ENCODE peak calls at places on chromosomes 5 and 9, in ten cellular contexts. I is RWPE2; K is A549; X is CD4-positive, alpha-beta T cell; E is heart right ventricle; G is right lobe of liver; P is K562; B is GM12878; V is naive thymus-derived CD4-positive, alpha-beta T cell; N is psoas muscle. U is an unnamed sample.

GRCh38 chr5:61467766-61468482 is 135.9 kb downstream of the ZSWIM6 start:
- ATAC-seq in X (no peak), B (no peak), P (no peak), K (peak), I (peak), N (no peak), G (no peak), E (peak), V (no peak), U (no peak)

GRCh38 chr9:134315716-134316443 is 10.4 kb upstream of the RXRA start:
- ATAC-seq in E (peak), B (no peak), N (no peak), G (peak), K (no peak), X (no peak), V (no peak), I (no peak), P (no peak), U (peak)

GRCh38 chr5:81007637-81008027 is 47.5 kb downstream of the RASGRF2 start:
- ATAC-seq in G (no peak), I (no peak), N (no peak), V (no peak), K (no peak), E (no peak), X (peak), B (no peak), P (no peak), U (no peak)

GRCh38 chr9:28770226-28770625 is 1196.9 kb upstream of the C9orf72 start:
- ATAC-seq in V (no peak), E (no peak), I (no peak), P (no peak), X (no peak), N (no peak), B (no peak), K (no peak), G (no peak), U (no peak)

GRCh38 chr5:82355496-82355895 is 77.3 kb upstream of the RPS23 start:
- ATAC-seq in G (no peak), E (no peak), K (no peak), X (no peak), I (no peak), V (no peak), P (no peak), B (no peak), N (no peak), U (no peak)

GRCh38 chr5:139687656-139688055 is 39.5 kb downstream of the CXXC5 start:
- ATAC-seq in P (no peak), N (no peak), X (no peak), I (no peak), G (peak), E (no peak), V (no peak), K (no peak), B (no peak), U (no peak)

GRCh38 chr5:76537073-76537543 is 86.1 kb downstream of the F2RL2 start:
- ATAC-seq in V (no peak), P (no peak), B (no peak), K (no peak), G (peak), X (no peak), I (no peak), E (no peak), N (no peak), U (no peak)

GRCh38 chr5:153601377-153601776 is 110.9 kb downstream of the GRIA1 start:
- ATAC-seq in E (no peak), B (peak), V (no peak), K (no peak), I (no peak), N (no peak), X (no peak), P (no peak), G (no peak), U (no peak)

GRCh38 chr5:57199866-57200265 is 26.0 kb downstream of the GPBP1 start:
- ATAC-seq in P (peak), B (no peak), X (peak), K (no peak), V (peak), E (no peak), G (no peak), N (peak), I (peak), U (no peak)

GRCh38 chr5:142568271-142568995 is 117.5 kb downstream of the FGF1 start:
- ATAC-seq in V (no peak), K (no peak), I (no peak), E (peak), X (no peak), B (no peak), G (peak), N (no peak), P (no peak), U (peak)

GRCh38 chr5:176639981-176640380 is 7.3 kb upstream of the TSPAN17 start:
- ATAC-seq in N (peak), P (no peak), I (no peak), G (no peak), V (no peak), X (no peak), B (no peak), K (no peak), E (peak), U (no peak)

GRCh38 chr9:8769153-8769552 is 969.6 kb upstream of the DMAC1 start:
- ATAC-seq in G (peak), B (no peak), K (no peak), E (no peak), I (no peak), X (no peak), V (no peak), N (no peak), P (no peak), U (no peak)

GRCh38 chr9:125979383-125979782 is 232.2 kb downstream of the PBX3 start:
- ATAC-seq in V (no peak), I (no peak), X (no peak), N (no peak), G (no peak), P (no peak), E (no peak), K (no peak), B (no peak), U (no peak)

GRCh38 chr5:68725905-68726683 is 367.7 kb upstream of the SLC30A5 start:
- ATAC-seq in I (no peak), P (no peak), K (no peak), G (no peak), N (peak), X (peak), E (peak), V (no peak), B (no peak), U (no peak)

GRCh38 chr9:30411571-30411970 is 1972.9 kb upstream of the ACO1 start:
- ATAC-seq in I (no peak), E (no peak), P (no peak), V (no peak), K (no peak), X (no peak), B (peak), N (no peak), G (no peak), U (no peak)

GRCh38 chr5:177429248-177430045 is 3.0 kb downstream of the GRK6 start:
- ATAC-seq in N (no peak), V (peak), X (peak), B (peak), I (no peak), P (no peak), G (peak), K (no peak), E (no peak), U (no peak)

GRCh38 chr9:138076650-138077009 is 199.0 kb downstream of the CACNA1B start:
- ATAC-seq in I (no peak), B (no peak), V (no peak), X (no peak), P (no peak), N (no peak), G (no peak), E (no peak), K (no peak), U (no peak)

GRCh38 chr5:177178905-177179304 is 45.3 kb downstream of the NSD1 start:
- ATAC-seq in N (no peak), E (no peak), P (no peak), X (no peak), G (no peak), B (no peak), K (no peak), I (no peak), V (no peak), U (no peak)

GRCh38 chr5:151298063-151298462 is 5.5 kb downstream of the SLC36A3 start:
- ATAC-seq in N (peak), V (no peak), K (peak), I (peak), B (peak), X (no peak), P (peak), E (no peak), G (peak), U (no peak)

GRCh38 chr5:134525687-134526482 is 415 bp downstream of the JADE2 start:
- ATAC-seq in E (peak), X (peak), I (peak), V (peak), K (peak), G (peak), P (peak), B (peak), N (peak), U (peak)

GRCh38 chr9:136289651-136290507 is 14.0 kb downstream of the CCDC187 start:
- ATAC-seq in K (peak), B (peak), X (no peak), E (no peak), N (no peak), P (peak), I (no peak), G (no peak), V (no peak), U (no peak)

GRCh38 chr9:137375321-137376058 is 47.5 kb downstream of the EXD3 start:
- ATAC-seq in V (no peak), K (no peak), N (no peak), G (no peak), E (no peak), B (no peak), X (no peak), I (no peak), P (no peak), U (no peak)

GRCh38 chr5:79686799-79687198 is 2.8 kb upstream of the CMYA5 start:
- ATAC-seq in I (peak), K (no peak), X (no peak), V (no peak), P (no peak), B (no peak), G (no peak), E (no peak), N (no peak), U (no peak)

GRCh38 chr5:151338734-151339133 is 8.6 kb downstream of the SLC36A2 start:
- ATAC-seq in G (no peak), P (no peak), I (no peak), V (peak), X (no peak), K (no peak), E (no peak), N (no peak), B (no peak), U (no peak)

GRCh38 chr5:133108481-133108921 is 56.7 kb downstream of the HSPA4 start:
- ATAC-seq in B (no peak), E (no peak), G (peak), P (no peak), V (peak), K (peak), X (no peak), N (no peak), I (no peak), U (no peak)

GRCh38 chr9:112863214-112863613 is 27.5 kb downstream of the SLC46A2 start:
- ATAC-seq in V (no peak), P (no peak), E (peak), N (peak), B (no peak), X (no peak), G (peak), K (no peak), I (no peak), U (no peak)

GRCh38 chr5:167918492-167919267 is 372.8 kb upstream of the WWC1 start:
- ATAC-seq in V (no peak), G (no peak), B (no peak), P (no peak), E (peak), X (no peak), I (no peak), K (no peak), N (no peak), U (no peak)

GRCh38 chr5:128537999-128538248 is at the start of gene FBN2:
- ATAC-seq in B (no peak), E (no peak), G (no peak), X (no peak), K (no peak), V (no peak), N (no peak), P (no peak), I (no peak), U (no peak)

GRCh38 chr9:116705531-116705930 is 18.4 kb downstream of the TRIM32 start:
- ATAC-seq in B (no peak), P (no peak), N (no peak), G (no peak), K (no peak), I (no peak), E (no peak), V (no peak), X (no peak), U (no peak)

GRCh38 chr9:81150016-81150625 is 539.2 kb downstream of the TLE1 start:
- ATAC-seq in G (peak), E (no peak), P (no peak), I (no peak), X (no peak), B (no peak), V (no peak), N (no peak), K (no peak), U (no peak)

GRCh38 chr9:12776775-12777055 is 1.9 kb downstream of the LURAP1L start:
- ATAC-seq in P (no peak), I (peak), N (no peak), B (no peak), X (no peak), G (no peak), V (no peak), K (no peak), E (no peak), U (peak)
- H3K27ac ChIP-seq in P (no peak), I (peak), N (peak), B (no peak), X (no peak), G (peak), V (no peak), K (peak), E (peak), U (peak)

DNA sequence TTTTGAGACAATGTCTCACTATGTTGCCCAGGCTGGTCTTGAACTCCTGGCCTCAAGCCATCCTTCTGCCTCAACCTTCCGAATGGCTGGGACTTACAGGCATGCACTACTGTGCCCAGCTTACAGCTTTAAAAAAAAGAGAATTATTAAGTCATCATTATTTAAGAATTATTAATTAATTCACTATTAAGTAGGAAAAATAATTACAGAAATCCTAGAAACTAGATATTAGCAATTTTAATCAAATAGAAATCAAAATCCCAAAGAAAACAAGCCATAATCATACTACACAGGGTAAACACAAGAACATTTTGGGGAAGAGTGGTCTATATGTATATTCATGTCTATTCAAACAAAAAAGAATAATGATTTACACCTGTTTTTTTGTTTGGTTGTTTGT is 19.6 kb upstream of the MTMR12 start:
- ATAC-seq in G (no peak), V (no peak), X (no peak), N (no peak), P (no peak), E (no peak), B (no peak), I (no peak), K (no peak), U (no peak)
- H3K27ac ChIP-seq in G (no peak), V (no peak), X (no peak), N (no peak), P (no peak), E (no peak), B (no peak), I (peak), K (no peak), U (no peak)

DNA sequence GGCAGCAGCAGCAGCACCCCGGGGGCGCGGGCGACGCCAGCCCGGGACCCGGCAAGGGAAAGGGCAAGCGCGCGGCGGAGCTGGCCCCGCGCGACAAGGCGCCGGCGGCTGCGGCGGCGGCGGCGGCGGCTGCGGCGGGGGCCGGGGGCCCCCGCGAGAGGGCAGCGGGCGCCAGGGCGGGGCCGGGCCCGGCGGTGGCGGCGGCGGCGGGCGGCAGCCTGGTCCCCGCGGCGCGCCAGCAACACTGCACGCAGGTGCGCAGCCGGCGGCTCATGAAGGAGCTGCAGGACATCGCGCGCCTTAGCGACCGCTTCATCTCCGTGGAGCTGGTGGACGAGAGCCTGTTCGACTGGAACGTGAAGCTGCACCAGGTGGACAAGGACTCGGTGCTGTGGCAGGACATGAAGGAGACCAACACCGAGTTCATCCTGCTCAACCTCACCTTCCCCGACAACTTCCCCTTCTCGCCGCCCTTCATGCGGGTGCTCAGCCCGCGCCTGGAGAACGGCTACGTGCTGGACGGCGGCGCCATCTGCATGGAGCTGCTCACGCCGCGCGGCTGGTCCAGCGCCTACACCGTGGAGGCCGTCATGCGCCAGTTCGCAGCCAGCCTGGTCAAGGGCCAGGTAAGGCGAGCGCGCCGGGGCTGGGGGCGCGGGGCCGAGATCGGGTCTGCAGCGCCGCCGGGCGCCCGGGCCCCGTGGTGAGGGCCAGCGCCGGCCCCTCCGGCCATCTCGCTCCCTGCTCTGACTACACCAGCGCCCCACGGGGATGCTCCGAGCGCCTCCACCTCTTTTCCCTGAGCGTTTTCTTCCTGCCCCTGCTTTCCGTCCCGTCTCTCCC is at the start of gene UBE2QL1:
- ATAC-seq in B (peak), E (peak), I (peak), K (peak), N (peak), X (peak), G (peak), P (peak), V (no peak), U (peak)
- H3K27ac ChIP-seq in B (no peak), E (peak), I (no peak), K (no peak), N (peak), X (no peak), G (no peak), P (no peak), V (no peak), U (no peak)

GRCh38 chr5:10481241-10481932 is 39.7 kb downstream of the ROPN1L start:
- ATAC-seq in P (no peak), G (peak), V (no peak), B (peak), N (no peak), E (no peak), K (peak), X (no peak), I (no peak), U (no peak)
- H3K27ac ChIP-seq in P (no peak), G (no peak), V (no peak), B (no peak), N (no peak), E (no peak), K (peak), X (no peak), I (no peak), U (no peak)

DNA sequence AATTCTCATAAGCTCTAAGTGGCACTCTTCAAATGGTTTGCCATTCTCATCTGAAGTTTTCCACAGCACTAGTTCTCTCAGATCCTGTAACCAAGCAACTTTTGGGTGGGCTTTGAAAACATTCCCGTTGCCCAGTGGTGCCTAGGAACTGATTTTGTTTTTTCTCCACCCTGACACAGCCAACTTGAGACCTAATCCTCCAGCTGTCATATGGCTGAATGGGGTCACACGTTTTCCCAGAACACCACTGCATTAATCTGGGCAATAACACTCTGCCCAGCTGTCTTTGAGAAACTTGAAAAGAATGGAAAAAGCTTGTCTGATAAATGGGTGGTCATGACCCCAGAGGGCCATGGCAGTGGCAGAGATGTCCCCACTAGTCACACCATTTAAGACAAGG is 222.9 kb upstream of the RASEF start:
- ATAC-seq in I (no peak), E (no peak), G (no peak), P (no peak), N (no peak), B (no peak), V (no peak), K (no peak), X (no peak), U (no peak)
- H3K27ac ChIP-seq in I (no peak), E (no peak), G (no peak), P (no peak), N (no peak), B (no peak), V (no peak), K (no peak), X (no peak), U (no peak)

DNA sequence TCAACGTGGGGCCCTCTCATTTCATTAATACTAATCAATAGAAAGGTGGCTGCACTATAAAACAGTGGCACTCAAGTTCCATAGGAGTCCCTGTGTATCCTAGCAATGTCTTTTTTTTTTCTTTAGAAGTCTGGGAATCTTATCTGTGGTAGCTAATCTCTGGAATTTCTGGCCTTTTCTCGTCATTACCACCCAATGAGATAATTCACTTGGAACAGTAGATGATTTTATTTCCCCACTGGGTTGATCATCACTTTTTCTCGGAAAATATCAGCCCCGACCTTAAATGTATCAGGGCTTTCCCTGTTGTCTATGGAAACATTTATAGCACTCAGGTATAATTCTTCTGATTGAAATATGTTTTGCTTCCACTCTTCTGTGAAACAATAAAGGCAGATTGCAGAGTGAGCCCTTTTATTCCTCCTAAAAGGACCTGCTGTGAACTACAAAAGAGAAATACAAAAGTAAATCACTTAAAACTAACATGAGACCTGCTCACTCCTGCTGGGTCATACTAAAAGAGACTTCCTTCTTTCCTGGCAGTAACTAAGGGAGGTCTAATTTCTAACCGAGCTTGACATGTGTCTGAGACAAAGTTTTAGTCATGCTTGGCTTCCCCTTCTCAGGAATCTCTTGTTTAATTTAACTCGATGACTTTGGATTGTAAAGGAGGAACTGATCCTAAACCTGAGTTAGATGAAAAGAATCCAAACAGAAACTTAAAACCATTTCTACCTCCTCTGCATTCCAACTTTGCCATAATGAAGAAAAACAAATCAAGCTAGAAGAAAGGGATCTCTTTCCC is 86.5 kb upstream of the CDH6 start:
- ATAC-seq in K (no peak), I (no peak), E (no peak), G (no peak), B (no peak), V (no peak), X (no peak), N (no peak), P (no peak), U (no peak)
- H3K27ac ChIP-seq in K (no peak), I (no peak), E (no peak), G (no peak), B (no peak), V (no peak), X (no peak), N (no peak), P (no peak), U (no peak)